ENCODE peak calls at places on chromosomes 7 and 10, in eight cellular contexts. Q is DMS153; J is upper lobe of right lung; B is activated naive CD8-positive, alpha-beta T cell treated with anti-CD3 and anti-CD28 coated beads for 36 hours; I is psoas muscle; X is amygdala; A is Kasumi-1; E is CD8-positive, alpha-beta T cell. U is an unnamed sample.

GRCh38 chr7:105876964-105877601 is 684 bp upstream of the ATXN7L1 start:
- DNase-seq in X (peak), E (no peak), I (peak), B (no peak), Q (no peak), A (no peak), J (peak), U (peak)

GRCh38 chr7:129989466-129989865 is 36.7 kb upstream of the UBE2H start:
- DNase-seq in E (peak), A (no peak), Q (no peak), B (peak), X (no peak), J (no peak), I (no peak), U (no peak)

GRCh38 chr7:13198741-13199140 is 511.3 kb downstream of the ARL4A start:
- DNase-seq in B (no peak), X (no peak), Q (no peak), E (no peak), I (no peak), A (no peak), J (no peak), U (no peak)

GRCh38 chr10:6279540-6280267 is 77.0 kb downstream of the PFKFB3 start:
- DNase-seq in Q (no peak), J (no peak), B (no peak), A (no peak), E (no peak), I (no peak), X (no peak), U (no peak)

GRCh38 chr10:132610071-132610701 is 72.6 kb downstream of the INPP5A start:
- DNase-seq in J (peak), X (no peak), A (no peak), Q (no peak), B (no peak), E (no peak), I (no peak), U (no peak)

GRCh38 chr7:120799147-120799546 is 58.8 kb downstream of the TSPAN12 start:
- DNase-seq in Q (no peak), E (no peak), X (no peak), J (no peak), I (no peak), B (no peak), A (no peak), U (no peak)

GRCh38 chr7:64905133-64905532 is 2.1 kb downstream of the ZNF273 start:
- DNase-seq in A (no peak), X (no peak), B (no peak), J (no peak), I (no peak), E (no peak), Q (no peak), U (no peak)

GRCh38 chr7:1591876-1592275 is 22.0 kb upstream of the PSMG3 start:
- DNase-seq in E (no peak), Q (no peak), B (peak), J (no peak), A (no peak), I (no peak), X (no peak), U (no peak)

GRCh38 chr10:76543655-76544054 is 1094.0 kb downstream of the KCNMA1 start:
- DNase-seq in E (no peak), J (no peak), X (no peak), Q (no peak), I (no peak), B (no peak), A (no peak), U (no peak)

GRCh38 chr7:11833431-11833830 is 1.4 kb upstream of the THSD7A start:
- DNase-seq in X (no peak), E (no peak), J (no peak), Q (peak), B (no peak), I (no peak), A (no peak), U (no peak)

GRCh38 chr7:26648429-26649015 is 215.9 kb downstream of the SKAP2 start:
- DNase-seq in X (no peak), E (no peak), I (no peak), B (no peak), J (no peak), Q (no peak), A (no peak), U (no peak)

GRCh38 chr10:110868981-110869380 is 2.7 kb upstream of the PDCD4 start:
- DNase-seq in Q (no peak), I (no peak), X (no peak), J (no peak), E (peak), B (no peak), A (peak), U (no peak)

GRCh38 chr10:78732381-78732780 is 336.4 kb upstream of the ZMIZ1 start:
- DNase-seq in J (no peak), B (no peak), I (no peak), X (no peak), Q (no peak), A (no peak), E (no peak), U (no peak)

GRCh38 chr10:110137142-110137545 is 70.3 kb upstream of the MXI1 start:
- DNase-seq in A (peak), B (no peak), Q (peak), I (no peak), E (no peak), X (no peak), J (no peak), U (no peak)